ENCODE peak calls at places on chromosomes 11 and 22, in four cellular contexts. V, J, Y and O are unnamed samples.
A peak's percentile ranks its signal among the peaks of the same experiment; 100 is the strongest.

GRCh38 chr11:134907636-134908035 is 495.6 kb upstream of the B3GAT1 start:
- DNase-seq in V (no peak), J (no peak), Y (no peak), O (no peak)

GRCh38 chr11:87422566-87422965 is 384.8 kb downstream of the TMEM135 start:
- DNase-seq in V (peak; percentile 86), J (no peak), Y (no peak), O (no peak)

GRCh38 chr11:12196335-12196734 is 85.9 kb downstream of the MICAL2 start:
- DNase-seq in V (no peak), J (no peak), Y (no peak), O (no peak)

GRCh38 chr11:34501500-34501899 is 12.1 kb downstream of the ELF5 start:
- DNase-seq in V (peak; percentile 73), J (no peak), Y (no peak), O (no peak)

GRCh38 chr22:34587357-34588356 is 478.3 kb upstream of the ISX start:
- DNase-seq in V (no peak), J (no peak), Y (no peak), O (no peak)

GRCh38 chr11:46272816-46273427 is 4.5 kb upstream of the CREB3L1 start:
- DNase-seq in V (no peak), J (no peak), Y (peak; percentile 70), O (peak; percentile 77)

GRCh38 chr11:129815596-129816461 is at the start of gene TMEM45B:
- DNase-seq in V (no peak), J (no peak), Y (no peak), O (no peak)

GRCh38 chr11:20015529-20016427 is 144.5 kb downstream of the DBX1 start:
- DNase-seq in V (peak; percentile 98), J (no peak), Y (no peak), O (no peak)

GRCh38 chr11:126716456-126717083 is 284.0 kb downstream of the KIRREL3 start:
- DNase-seq in V (peak; percentile 67), J (peak; percentile 26), Y (no peak), O (no peak)

GRCh38 chr11:119179983-119180382 is 5.3 kb upstream of the NHERF4 start:
- DNase-seq in V (no peak), J (no peak), Y (no peak), O (no peak)

GRCh38 chr22:36347094-36347493 is 40.7 kb downstream of the MYH9 start:
- DNase-seq in V (no peak), J (no peak), Y (peak; percentile 51), O (no peak)
- H3K27ac ChIP-seq in V (no peak overlapping the region), J (no peak overlapping the region), Y (peak overlapping the region; percentile 41), O (peak overlapping the region; percentile 100)

DNA sequence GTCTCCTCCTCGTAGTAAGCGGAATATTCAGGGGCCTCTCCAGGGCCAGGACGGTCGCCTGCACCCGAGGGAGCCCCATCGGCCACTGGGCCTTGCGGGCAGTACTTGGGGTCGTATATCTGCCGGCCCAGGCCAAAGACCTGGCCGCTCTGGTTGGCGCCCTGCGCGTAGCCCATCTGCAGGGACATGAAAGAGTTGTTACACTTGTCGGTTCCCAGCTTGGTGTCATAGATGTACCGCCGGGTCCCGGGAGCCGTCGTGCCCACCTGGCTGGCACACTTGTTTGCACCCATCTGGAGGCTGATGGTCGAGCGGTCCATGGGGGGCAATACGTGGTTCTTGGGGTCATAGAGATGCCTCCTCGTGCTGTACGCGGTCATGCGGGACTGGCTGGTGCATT is 19.4 kb upstream of the SPATA19 start:
- DNase-seq in V (no peak), J (no peak), Y (no peak), O (no peak)
- H3K4me1 ChIP-seq in V (no peaks in the 10 kb centered on the region), J (no peaks in the 10 kb centered on the region), Y (no peaks in the 10 kb centered on the region), O (no peaks in the 10 kb centered on the region)

DNA sequence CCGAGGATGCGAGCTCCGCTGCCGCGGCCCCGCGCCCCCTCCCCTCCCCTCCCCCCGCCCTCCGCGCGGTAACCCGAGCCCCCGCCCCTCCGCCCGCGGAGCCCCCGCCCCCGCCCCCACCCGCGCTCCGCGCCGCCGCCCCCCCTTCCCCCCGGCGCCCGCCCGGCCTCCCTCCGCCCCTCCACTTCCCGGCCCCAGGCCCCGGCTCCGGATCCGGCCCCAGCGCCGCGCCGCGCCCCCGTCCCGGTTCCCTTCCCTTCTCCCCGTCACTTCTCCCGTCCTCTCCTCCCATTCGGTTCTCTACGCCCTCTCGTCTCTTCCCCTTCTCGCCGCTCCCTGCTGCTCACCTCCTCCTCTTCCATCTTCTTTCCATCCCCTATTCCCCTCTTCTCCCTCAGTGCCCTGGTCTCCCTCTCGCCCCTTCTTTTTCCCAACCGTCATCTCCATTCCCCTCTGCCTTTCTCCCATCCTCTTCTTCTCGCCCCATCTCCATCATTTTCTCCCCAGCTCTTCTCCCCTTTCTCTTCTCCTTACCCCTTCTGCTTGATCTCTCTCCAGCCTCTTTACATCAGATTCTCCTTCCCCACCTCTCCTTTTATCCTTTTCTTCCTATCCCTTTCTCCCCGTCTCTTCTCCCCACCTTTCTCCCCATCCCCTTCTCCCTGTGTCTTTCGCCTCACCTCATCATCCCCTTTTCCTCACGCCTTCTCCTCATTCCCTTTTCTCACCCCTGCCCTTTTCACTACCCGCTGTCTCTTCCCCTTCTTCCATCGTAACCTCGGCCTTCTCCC is at the start of gene DCHS1:
- DNase-seq in V (no peak), J (no peak), Y (peak; percentile 70), O (no peak)
- H3K4me3 ChIP-seq in V (peak within 1 kb of the TSS; percentile 74), J (no peak within 1 kb of the TSS), Y (peak within 1 kb of the TSS; percentile 66), O (peak within 1 kb of the TSS; percentile 68)

GRCh38 chr22:38921801-38922200 is 35.6 kb upstream of the APOBEC3A start:
- DNase-seq in V (no peak), J (no peak), Y (no peak), O (no peak)
- H3K27ac ChIP-seq in V (no peak overlapping the region), J (peak overlapping the region; percentile 29), Y (no peak overlapping the region), O (no peak overlapping the region)

GRCh38 chr22:39238966-39239510 is 5.7 kb downstream of the PDGFB start:
- DNase-seq in V (no peak), J (no peak), Y (no peak), O (no peak)

GRCh38 chr22:39238124-39238466 is 6.7 kb downstream of the PDGFB start:
- DNase-seq in V (no peak), J (no peak), Y (no peak), O (no peak)

GRCh38 chr22:39238561-39238960 is 6.2 kb downstream of the PDGFB start:
- DNase-seq in V (no peak), J (no peak), Y (no peak), O (no peak)

GRCh38 chr22:39236321-39237275 is 8.2 kb downstream of the PDGFB start:
- DNase-seq in V (peak; percentile 17), J (no peak), Y (peak; percentile 86), O (peak; percentile 69)

GRCh38 chr22:39237276-39238123 is 7.3 kb downstream of the PDGFB start:
- DNase-seq in V (no peak), J (no peak), Y (no peak), O (no peak)
- H3K4me1 ChIP-seq in V (peaks cover 60% of the 10 kb centered on the region), J (peaks cover 60% of the 10 kb centered on the region), Y (peaks cover 57% of the 10 kb centered on the region), O (peaks cover 98% of the 10 kb centered on the region)

GRCh38 chr11:62573006-62573591 is 592 bp downstream of the EEF1G start:
- DNase-seq in V (peak; percentile 42), J (no peak), Y (no peak), O (no peak)

GRCh38 chr11:62575156-62575555 is 1.5 kb upstream of the EEF1G start:
- DNase-seq in V (no peak), J (no peak), Y (no peak), O (no peak)

GRCh38 chr11:62573592-62574362 is at the start of gene EEF1G:
- DNase-seq in V (peak; percentile 100), J (peak; percentile 99), Y (peak; percentile 99), O (peak; percentile 97)

GRCh38 chr11:62574363-62575057 is 819 bp upstream of the EEF1G start:
- DNase-seq in V (peak; percentile 42), J (no peak), Y (peak; percentile 48), O (peak; percentile 41)

DNA sequence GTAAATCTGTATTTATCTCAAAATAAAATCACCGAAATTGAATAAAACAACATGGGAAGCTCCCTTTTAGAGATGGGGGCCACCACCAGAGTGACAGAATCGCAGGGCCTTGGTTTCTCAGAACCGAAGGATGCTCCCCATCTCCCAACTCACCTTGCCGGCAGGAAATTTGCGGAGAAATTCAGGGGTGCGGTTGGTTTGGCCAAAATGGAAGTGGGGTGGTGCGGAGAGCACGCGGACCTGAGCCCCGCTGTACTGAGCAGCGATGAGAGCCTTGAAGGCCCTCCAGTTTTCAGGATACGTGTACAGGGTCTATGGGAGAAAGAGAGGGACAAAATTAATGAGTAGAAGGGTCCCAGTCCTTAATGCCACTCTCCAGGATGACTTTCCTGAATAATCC is 1.3 kb downstream of the EEF1G start:
- DNase-seq in V (no peak), J (no peak), Y (no peak), O (no peak)
- H3K4me3 ChIP-seq in V (no peak overlapping the region), J (peak overlapping the region; percentile 99), Y (peak overlapping the region; percentile 95), O (peak overlapping the region; percentile 94)